ENCODE peak calls at places on chromosomes 11 and 22, in five cellular contexts. K, Q, Y, R and C are unnamed samples.

GRCh38 chr22:46481386-46481785 is 56.0 kb downstream of the CELSR1 start:
- DNase-seq in K (no peak), Q (no peak), Y (no peak), R (no peak), C (no peak)

GRCh38 chr11:36601145-36601544 is 3.1 kb upstream of the RAG2 start:
- DNase-seq in K (no peak), Q (no peak), Y (no peak), R (no peak), C (no peak)

GRCh38 chr11:95068549-95068948 is 1.8 kb downstream of the SRSF8 start:
- DNase-seq in K (peak), Q (peak), Y (no peak), R (peak), C (peak)

GRCh38 chr11:21561589-21561988 is 631.3 kb upstream of the ANO5 start:
- DNase-seq in K (no peak), Q (no peak), Y (no peak), R (no peak), C (no peak)

GRCh38 chr11:109819410-109819809 is 273.8 kb upstream of the ZC3H12C start:
- DNase-seq in K (no peak), Q (no peak), Y (no peak), R (no peak), C (no peak)

GRCh38 chr11:6682591-6682935 is 577 bp downstream of the MRPL17 start:
- DNase-seq in K (no peak), Q (no peak), Y (no peak), R (no peak), C (no peak)

GRCh38 chr11:73379189-73379880 is 3.1 kb downstream of the RELT start:
- DNase-seq in K (no peak), Q (no peak), Y (no peak), R (no peak), C (no peak)

GRCh38 chr11:114522818-114523217 is 36.9 kb downstream of the NXPE1 start:
- DNase-seq in K (no peak), Q (no peak), Y (no peak), R (no peak), C (no peak)